ENCODE peak calls at places on chromosome 9, in four cellular contexts. B is activated T-cell treated with anti-CD3 and anti-CD28 coated beads, Interleukin-2, amount 50 U/mL, for 72 hours; V is Right ventricle myocardium inferior; K is naive thymus-derived CD8-positive, alpha-beta T cell. A is an unnamed sample.

GRCh38 chr9:2720179-2720654 is 2.9 kb downstream of the KCNV2 start:
- ATAC-seq in B (no peak), V (no peak), K (no peak), A (no peak)

GRCh38 chr9:95131023-95131943 is 186.2 kb downstream of the FANCC start:
- ATAC-seq in B (no peak), V (peak; percentile 51), K (peak; percentile 39), A (no peak)

GRCh38 chr9:129879103-129879699 is 43.9 kb downstream of the USP20 start:
- ATAC-seq in B (peak; percentile 2), V (no peak), K (no peak), A (no peak)

GRCh38 chr9:129221979-129222635 is 44.0 kb upstream of the IER5L start:
- ATAC-seq in B (no peak), V (no peak), K (no peak), A (no peak)

GRCh38 chr9:99929652-99930051 is 23.2 kb downstream of the STX17 start:
- ATAC-seq in B (no peak), V (no peak), K (no peak), A (no peak)

GRCh38 chr9:110111868-110112267 is 96.1 kb downstream of the C9orf152 start:
- ATAC-seq in B (no peak), V (no peak), K (no peak), A (no peak)

GRCh38 chr9:84862308-84862707 is 192.8 kb downstream of the NTRK2 start:
- ATAC-seq in B (no peak), V (no peak), K (no peak), A (no peak)

GRCh38 chr9:81855538-81855937 is 72.7 kb upstream of the SPATA31D4 start:
- ATAC-seq in B (no peak), V (no peak), K (no peak), A (no peak)

GRCh38 chr9:2879803-2880202 is 35.9 kb upstream of the PUM3 start:
- ATAC-seq in B (no peak), V (no peak), K (no peak), A (no peak)

GRCh38 chr9:131554088-131554864 is 9.0 kb downstream of the PRRT1B start:
- ATAC-seq in B (no peak), V (no peak), K (no peak), A (no peak)

GRCh38 chr9:3954228-3954949 is 345.5 kb downstream of the GLIS3 start:
- ATAC-seq in B (no peak), V (no peak), K (no peak), A (no peak)

GRCh38 chr9:35552837-35553236 is 52.2 kb upstream of the TESK1 start:
- ATAC-seq in B (no peak), V (no peak), K (no peak), A (no peak)

GRCh38 chr9:38018964-38019602 is 49.9 kb downstream of the SHB start:
- ATAC-seq in B (no peak), V (no peak), K (no peak), A (peak; percentile 67)

GRCh38 chr9:87609002-87609401 is 111.3 kb downstream of the DAPK1 start:
- ATAC-seq in B (no peak), V (no peak), K (no peak), A (no peak)

GRCh38 chr9:107242073-107243063 is 40.7 kb upstream of the RAD23B start:
- ATAC-seq in B (no peak), V (no peak), K (no peak), A (peak; percentile 48)

GRCh38 chr9:111803924-111804323 is 9.2 kb upstream of the SHOC1 start:
- ATAC-seq in B (peak; percentile 91), V (no peak), K (peak; percentile 72), A (peak; percentile 87)

GRCh38 chr9:8156336-8156735 is 356.8 kb upstream of the DMAC1 start:
- ATAC-seq in B (no peak), V (no peak), K (no peak), A (no peak)

GRCh38 chr9:137163101-137163661 is 6.7 kb downstream of the LRRC26 start:
- ATAC-seq in B (no peak), V (no peak), K (no peak), A (no peak)

GRCh38 chr9:69295872-69296562 is 29.0 kb upstream of the ENTREP1 start:
- ATAC-seq in B (no peak), V (peak; percentile 72), K (no peak), A (no peak)

GRCh38 chr9:77945798-77946197 is 85.8 kb downstream of the GNAQ start:
- ATAC-seq in B (no peak), V (peak; percentile 38), K (no peak), A (no peak)

GRCh38 chr9:115115924-115116323 is 2.0 kb downstream of the TNC start:
- ATAC-seq in B (peak; percentile 64), V (no peak), K (no peak), A (no peak)

GRCh38 chr9:134208310-134208841 is 44.0 kb upstream of the RNU6ATAC start:
- ATAC-seq in B (no peak), V (peak; percentile 62), K (no peak), A (no peak)

GRCh38 chr9:129576546-129577543 is 44.1 kb downstream of the C9orf50 start:
- ATAC-seq in B (no peak), V (peak; percentile 40), K (peak; percentile 62), A (peak; percentile 65)

GRCh38 chr9:8961186-8961666 is 1161.6 kb upstream of the DMAC1 start:
- ATAC-seq in B (no peak), V (peak; percentile 96), K (no peak), A (no peak)

GRCh38 chr9:37005517-37006140 is 28.4 kb downstream of the PAX5 start:
- ATAC-seq in B (no peak), V (no peak), K (no peak), A (no peak)

GRCh38 chr9:71094708-71095251 is 26.6 kb downstream of the TRPM3 start:
- ATAC-seq in B (no peak), V (no peak), K (no peak), A (no peak)

GRCh38 chr9:128495804-128496417 is 8.6 kb upstream of the GLE1 start:
- ATAC-seq in B (no peak), V (no peak), K (no peak), A (no peak)

GRCh38 chr9:133657120-133657661 is 21.0 kb downstream of the DBH start:
- ATAC-seq in B (no peak), V (no peak), K (no peak), A (no peak)

GRCh38 chr9:75169623-75170022 is 81.3 kb downstream of the OSTF1 start:
- ATAC-seq in B (no peak), V (no peak), K (no peak), A (peak; percentile 23)

GRCh38 chr9:134656334-134657034 is 14.9 kb downstream of the COL5A1 start:
- ATAC-seq in B (no peak), V (no peak), K (no peak), A (no peak)

GRCh38 chr9:3578786-3579185 is 53.0 kb upstream of the RFX3 start:
- ATAC-seq in B (peak; percentile 100), V (no peak), K (no peak), A (peak; percentile 96)

GRCh38 chr9:93435386-93435785 is 16.1 kb upstream of the FAM120A start:
- ATAC-seq in B (no peak), V (no peak), K (no peak), A (no peak)

GRCh38 chr9:97389249-97389648 is 22.6 kb upstream of the TDRD7 start:
- ATAC-seq in B (no peak), V (no peak), K (no peak), A (no peak)

GRCh38 chr9:131651599-131651998 is 88.3 kb downstream of the RAPGEF1 start:
- ATAC-seq in B (peak; percentile 84), V (no peak), K (no peak), A (peak; percentile 80)

GRCh38 chr9:128909859-128910258 is 10.9 kb upstream of the PHYHD1 start:
- ATAC-seq in B (no peak), V (no peak), K (no peak), A (no peak)

GRCh38 chr9:108626743-108627142 is 229.0 kb downstream of the ACTL7B start:
- ATAC-seq in B (no peak), V (no peak), K (no peak), A (no peak)

GRCh38 chr9:105138306-105138801 is 106.1 kb upstream of the SLC44A1 start:
- ATAC-seq in B (no peak), V (peak; percentile 82), K (no peak), A (no peak)

GRCh38 chr9:30198463-30199309 is 2185.8 kb upstream of the ACO1 start:
- ATAC-seq in B (no peak), V (no peak), K (no peak), A (no peak)

GRCh38 chr9:23538604-23539003 is 287.4 kb downstream of the ELAVL2 start:
- ATAC-seq in B (no peak), V (no peak), K (no peak), A (no peak)

A was measured in activated T-helper 17 cell treated with anti-CD3 and anti-CD28 coated beads, Interleukin-2, amount 50 U/mL, for 72 hours.